ENCODE peak calls at places on chromosome 9, in ten cellular contexts. Q is NCI-H460; O is T-helper 2 cell; P is activated CD4-positive, alpha-beta T cell treated with anti-CD3 and anti-CD28 coated beads, Interleukin-2, amount 50 U/mL, for 1 hour; D is right atrium auricular region; K is C1 segment of cervical spinal cord; W is nephron progenitor cell; C is psoas muscle; L is mesenchymal stem cell; R is pons. M is an unnamed sample.

GRCh38 chr9:265209-265900 is 50.7 kb downstream of the DOCK8 start:
- DNase-seq in L (no peak), P (no peak), D (no peak), W (no peak), K (no peak), Q (no peak), O (no peak), R (no peak), C (no peak), M (no peak)

GRCh38 chr9:78682206-78682605 is 385.3 kb downstream of the PSAT1 start:
- DNase-seq in P (no peak), D (no peak), W (no peak), R (no peak), C (no peak), Q (no peak), L (peak), O (no peak), K (no peak), M (no peak)

GRCh38 chr9:84386753-84387152 is 46.2 kb upstream of the SLC28A3 start:
- DNase-seq in K (no peak), P (no peak), W (no peak), Q (no peak), C (no peak), R (no peak), D (no peak), L (no peak), O (no peak), M (no peak)

GRCh38 chr9:88024896-88025295 is 50.6 kb upstream of the CDK20 start:
- DNase-seq in W (no peak), L (no peak), R (no peak), P (no peak), O (no peak), Q (no peak), C (no peak), K (no peak), D (no peak), M (no peak)

GRCh38 chr9:34555435-34556230 is 32.8 kb upstream of the ENHO start:
- DNase-seq in P (no peak), W (no peak), Q (no peak), K (no peak), C (peak), L (no peak), D (no peak), O (no peak), R (no peak), M (no peak)

GRCh38 chr9:107325842-107326241 is 42.8 kb downstream of the RAD23B start:
- DNase-seq in P (no peak), C (no peak), L (no peak), O (no peak), W (no peak), K (no peak), R (no peak), D (no peak), Q (no peak), M (no peak)

GRCh38 chr9:3508531-3509374 is 17.0 kb downstream of the RFX3 start:
- DNase-seq in R (peak), O (no peak), K (no peak), Q (no peak), P (no peak), D (no peak), W (no peak), C (no peak), L (peak), M (no peak)

GRCh38 chr9:90141723-90142122 is 500.9 kb downstream of the DIRAS2 start:
- DNase-seq in R (peak), P (no peak), C (no peak), K (no peak), O (no peak), W (no peak), D (no peak), Q (peak), L (peak), M (no peak)

GRCh38 chr9:518540-518939 is 303.9 kb downstream of the DOCK8 start:
- DNase-seq in Q (no peak), W (no peak), P (no peak), D (no peak), K (no peak), O (no peak), C (no peak), R (no peak), L (no peak), M (no peak)

GRCh38 chr9:81537964-81538363 is 151.4 kb downstream of the TLE1 start:
- DNase-seq in L (no peak), O (no peak), C (no peak), R (no peak), D (no peak), K (no peak), P (no peak), W (no peak), Q (no peak), M (no peak)

GRCh38 chr9:14888272-14888671 is 22.0 kb downstream of the FREM1 start:
- DNase-seq in R (no peak), O (no peak), W (no peak), Q (no peak), C (no peak), P (no peak), K (no peak), L (no peak), D (no peak), M (no peak)

GRCh38 chr9:128634651-128635262 is 21.9 kb downstream of the DYNC2I2 start:
- DNase-seq in D (no peak), Q (no peak), K (no peak), R (no peak), W (no peak), C (no peak), L (no peak), O (no peak), P (no peak), M (no peak)

GRCh38 chr9:129102791-129103594 is 7.6 kb downstream of the CRAT start:
- DNase-seq in P (no peak), D (peak), W (peak), O (no peak), L (peak), R (peak), Q (peak), K (no peak), C (peak), M (peak)

GRCh38 chr9:110440161-110440560 is 102.5 kb upstream of the TXNDC8 start:
- DNase-seq in C (no peak), O (no peak), P (no peak), L (peak), K (no peak), R (peak), W (no peak), Q (no peak), D (no peak), M (no peak)

GRCh38 chr9:113481176-113481805 is 17.8 kb downstream of the RGS3 start:
- DNase-seq in K (no peak), Q (no peak), P (no peak), W (no peak), C (no peak), L (no peak), O (no peak), D (no peak), R (no peak), M (no peak)

GRCh38 chr9:35923927-35924763 is 14.9 kb downstream of the SPAAR start:
- DNase-seq in L (peak), P (no peak), O (no peak), K (no peak), D (peak), R (peak), Q (peak), W (no peak), C (no peak), M (no peak)

GRCh38 chr9:121557581-121558422 is 58.2 kb upstream of the GGTA1 start:
- DNase-seq in R (peak), P (no peak), D (peak), Q (no peak), K (peak), L (peak), W (peak), C (peak), O (no peak), M (no peak)

GRCh38 chr9:110738982-110739381 is 70.4 kb downstream of the MUSK start:
- DNase-seq in D (no peak), L (no peak), W (no peak), O (no peak), P (no peak), R (no peak), Q (no peak), K (no peak), C (no peak), M (no peak)

GRCh38 chr9:18890372-18890771 is 142.6 kb downstream of the SAXO1 start:
- DNase-seq in O (no peak), R (no peak), P (no peak), K (no peak), D (no peak), Q (no peak), W (no peak), L (no peak), C (no peak), M (no peak)

GRCh38 chr9:130556396-130557076 is 22.8 kb upstream of the FUBP3 start:
- DNase-seq in C (no peak), O (no peak), D (no peak), P (no peak), K (no peak), Q (no peak), R (no peak), W (no peak), L (no peak), M (no peak)

GRCh38 chr9:3444016-3444415 is 81.8 kb downstream of the RFX3 start:
- DNase-seq in Q (no peak), W (no peak), P (no peak), K (no peak), O (no peak), R (no peak), D (no peak), L (no peak), C (no peak), M (no peak)

GRCh38 chr9:126558051-126558665 is 55.6 kb upstream of the LMX1B start:
- DNase-seq in K (peak), P (peak), W (peak), Q (peak), O (peak), R (peak), C (peak), L (peak), D (peak), M (peak)

GRCh38 chr9:119268985-119269384 is 100.2 kb downstream of the BRINP1 start:
- DNase-seq in K (no peak), W (no peak), P (no peak), C (no peak), O (no peak), Q (no peak), D (no peak), L (no peak), R (no peak), M (no peak)

GRCh38 chr9:134323741-134324358 is 2.4 kb upstream of the RXRA start:
- DNase-seq in R (peak), L (peak), O (no peak), K (peak), W (no peak), Q (no peak), D (no peak), C (peak), P (no peak), M (no peak)

GRCh38 chr9:21252727-21253547 is 13.1 kb upstream of the IFNA14 start:
- DNase-seq in R (peak), L (peak), P (no peak), K (no peak), Q (peak), D (no peak), C (peak), W (peak), O (no peak), M (no peak)

GRCh38 chr9:120636194-120636957 is 56.4 kb upstream of the CDK5RAP2 start:
- DNase-seq in Q (no peak), C (no peak), D (no peak), P (no peak), W (no peak), R (no peak), O (no peak), L (no peak), K (no peak), M (no peak)

GRCh38 chr9:94507531-94508258 is 47.2 kb upstream of the PCAT7 start:
- DNase-seq in Q (no peak), O (no peak), L (no peak), P (no peak), K (no peak), C (no peak), W (no peak), R (no peak), D (no peak), M (no peak)

GRCh38 chr9:70052768-70053167 is 9.1 kb downstream of the MAMDC2 start:
- DNase-seq in L (no peak), Q (no peak), R (no peak), K (no peak), P (no peak), O (no peak), W (no peak), D (no peak), C (no peak), M (no peak)